ENCODE peak calls at places on chromosomes 4 and X, in eight cellular contexts. C, E, M, H, Z, F, N and S are unnamed samples.

GRCh38 chrX:10922158-10922557 is 189.0 kb upstream of the HCCS start:
- DNase-seq in F (no peak), N (no peak), E (no peak), C (peak; percentile 70), Z (no peak), H (no peak), M (no peak), S (no peak)

GRCh38 chrX:48864210-48864609 is 28.8 kb upstream of the PCSK1N start:
- DNase-seq in F (no peak), M (no peak), E (no peak), C (peak; percentile 65), H (no peak), Z (no peak), N (no peak), S (no peak)

GRCh38 chr4:93776386-93777080 is 52.0 kb upstream of the ATOH1 start:
- DNase-seq in Z (no peak), H (no peak), N (no peak), M (no peak), E (no peak), C (peak; percentile 72), F (no peak), S (no peak)

GRCh38 chr4:24808261-24808660 is 12.9 kb downstream of the SOD3 start:
- DNase-seq in N (no peak), C (no peak), E (no peak), M (no peak), H (no peak), Z (no peak), F (no peak), S (no peak)

GRCh38 chr4:98612318-98613250 is 45.8 kb downstream of the TSPAN5 start:
- DNase-seq in N (no peak), E (no peak), H (no peak), M (no peak), Z (no peak), F (no peak), C (no peak), S (no peak)

GRCh38 chr4:100609810-100610209 is 92.0 kb upstream of the EMCN start:
- DNase-seq in N (no peak), C (no peak), H (no peak), F (no peak), E (no peak), M (no peak), Z (no peak), S (no peak)

GRCh38 chr4:185272232-185272631 is 62.8 kb downstream of the SNX25 start:
- DNase-seq in Z (no peak), F (no peak), H (no peak), C (no peak), N (no peak), E (no peak), M (no peak), S (no peak)

GRCh38 chrX:115957862-115958490 is 212.6 kb upstream of the AGTR2 start:
- DNase-seq in E (no peak), F (no peak), C (peak; percentile 22), H (no peak), N (no peak), Z (no peak), M (no peak), S (no peak)

GRCh38 chr4:112655270-112655669 is 18.3 kb downstream of the LARP7 start:
- DNase-seq in N (no peak), F (no peak), E (no peak), Z (no peak), H (no peak), M (no peak), C (no peak), S (no peak)

GRCh38 chrX:10479508-10479907 is 140.9 kb downstream of the MID1 start:
- DNase-seq in C (no peak), Z (no peak), N (no peak), H (no peak), E (no peak), F (no peak), M (no peak), S (no peak)

GRCh38 chr4:108036252-108036651 is 46.6 kb downstream of the HADH start:
- DNase-seq in N (no peak), E (no peak), C (no peak), Z (no peak), F (no peak), H (no peak), M (no peak), S (peak; percentile 33)

GRCh38 chr4:7705062-7705461 is 234.6 kb downstream of the AFAP1 start:
- DNase-seq in M (no peak), F (no peak), Z (no peak), H (no peak), C (no peak), N (no peak), E (no peak), S (no peak)

GRCh38 chrX:83997781-83998180 is 136.8 kb downstream of the CYLC1 start:
- DNase-seq in H (no peak), F (no peak), N (no peak), Z (no peak), C (no peak), M (no peak), E (no peak), S (no peak)

GRCh38 chr4:145047151-145047550 is 50.8 kb downstream of the ANAPC10 start:
- DNase-seq in Z (no peak), N (no peak), C (no peak), E (no peak), H (no peak), F (no peak), M (no peak), S (no peak)

GRCh38 chr4:7655549-7656243 is 221.0 kb upstream of the PSAPL1 start:
- DNase-seq in F (no peak), N (no peak), M (peak; percentile 53), Z (no peak), H (no peak), E (no peak), C (no peak), S (no peak)

GRCh38 chr4:127708985-127709384 is 21.2 kb upstream of the SLC25A31 start:
- DNase-seq in F (no peak), H (no peak), E (no peak), N (no peak), M (no peak), C (no peak), Z (no peak), S (no peak)